ENCODE peak calls at places on chromosome 19, in five cellular contexts. D, J, H, W and X are unnamed samples.

GRCh38 chr19:7478843-7479227 is 10.0 kb downstream of the PEX11G start:
- DNase-seq in D (no peak), J (no peak), W (no peak), H (no peak), X (no peak)

GRCh38 chr19:33914599-33914998 is 117.9 kb downstream of the KCTD15 start:
- DNase-seq in J (no peak), W (no peak), H (no peak), D (no peak), X (no peak)

GRCh38 chr19:18309525-18310064 is 13.3 kb downstream of the LSM4 start:
- DNase-seq in D (no peak), J (no peak), W (no peak), H (no peak), X (no peak)

GRCh38 chr19:38277969-38278680 is 13.8 kb downstream of the SPINT2 start:
- DNase-seq in J (peak), W (peak), H (peak), D (peak), X (no peak)

GRCh38 chr19:32397736-32398135 is 7.8 kb upstream of the DPY19L3 start:
- DNase-seq in D (no peak), J (peak), H (no peak), W (no peak), X (peak)

GRCh38 chr19:33569822-33570221 is 48.2 kb upstream of the PEPD start:
- DNase-seq in D (no peak), W (no peak), H (no peak), J (no peak), X (no peak)

GRCh38 chr19:2984196-2984490 is 6.8 kb downstream of the TLE6 start:
- DNase-seq in J (no peak), W (no peak), D (no peak), H (peak), X (no peak)

GRCh38 chr19:5718579-5719273 is 1.2 kb downstream of the LONP1 start:
- DNase-seq in W (no peak), H (no peak), J (peak), D (no peak), X (peak)

GRCh38 chr19:40687525-40688016 is 2.9 kb downstream of the NUMBL start:
- DNase-seq in W (peak), H (peak), J (peak), D (peak), X (peak)

GRCh38 chr19:50628551-50628950 is 11.1 kb downstream of the SYT3 start:
- DNase-seq in D (no peak), J (no peak), W (no peak), H (no peak), X (no peak)

GRCh38 chr19:44643605-44644390 is at the start of gene PVR:
- DNase-seq in J (peak), D (peak), W (peak), H (peak), X (peak)

GRCh38 chr19:44644391-44645016 is 794 bp downstream of the PVR start:
- DNase-seq in H (no peak), W (no peak), D (no peak), J (peak), X (peak)

GRCh38 chr19:44646049-44646416 is 2.3 kb downstream of the PVR start:
- DNase-seq in W (no peak), H (no peak), J (no peak), D (no peak), X (no peak)

GRCh38 chr19:44647144-44647543 is 3.4 kb downstream of the PVR start:
- DNase-seq in D (no peak), J (no peak), H (no peak), W (no peak), X (no peak)

GRCh38 chr19:44645407-44646048 is 1.8 kb downstream of the PVR start:
- DNase-seq in H (no peak), W (no peak), D (no peak), J (no peak), X (no peak)
- H3K4me3 ChIP-seq in H (no peak), W (no peak), D (no peak), J (peak), X (peak)

GRCh38 chr19:11142528-11143171 is 12.9 kb downstream of the SPC24 start:
- DNase-seq in H (peak), W (peak), J (peak), D (peak), X (peak)
- TF ChIP-seq CTCF in H (no peak), W (no peak), J (no peak), D (no peak), X (no peak)

GRCh38 chr19:1235625-1236538 is 1.9 kb downstream of the CBARP start:
- DNase-seq in D (no peak), H (no peak), W (no peak), J (no peak), X (peak)
- H3K4me3 ChIP-seq in D (no peak), H (no peak), W (no peak), J (peak), X (peak)

DNA sequence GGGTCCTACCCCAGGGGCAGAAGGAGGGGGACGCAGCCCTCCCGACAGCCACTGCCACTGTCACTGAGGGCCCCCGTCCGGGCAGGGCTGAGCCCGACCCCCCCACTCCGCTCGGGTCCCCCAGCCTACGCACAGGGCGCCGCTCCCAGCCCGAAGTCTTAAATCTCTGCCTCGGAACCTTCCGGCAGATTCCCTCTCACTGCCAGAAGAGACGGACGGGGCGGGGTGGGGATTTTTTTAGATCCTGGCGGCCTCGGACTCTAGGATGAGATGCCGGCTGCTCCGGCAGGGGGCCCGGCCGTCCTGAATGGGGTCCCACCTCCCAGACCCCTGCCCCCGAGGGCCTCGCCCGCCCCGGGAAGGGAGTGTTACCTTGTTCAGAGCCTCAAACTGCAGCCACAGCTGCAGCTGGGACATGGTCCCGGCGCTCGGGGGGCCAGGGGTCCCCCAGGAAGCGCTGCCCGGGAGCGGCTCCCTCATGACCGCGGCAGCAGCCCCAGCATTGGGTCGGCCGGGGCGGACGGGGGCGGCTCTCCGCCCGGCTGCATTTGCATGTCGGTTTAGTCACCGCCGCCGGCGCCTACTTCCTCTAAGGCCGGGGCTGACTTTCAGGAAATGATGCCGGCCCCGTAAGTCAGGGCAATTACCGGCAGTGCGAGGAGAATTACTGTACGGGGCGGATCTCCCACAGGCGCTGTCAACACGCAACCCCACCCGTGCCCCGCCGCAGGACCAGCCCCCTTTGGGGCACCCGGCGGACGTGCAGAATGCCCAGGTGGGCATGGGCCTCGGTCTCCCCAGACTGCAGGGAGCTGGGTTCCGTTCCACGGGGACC is 28.1 kb downstream of the GPX4 start:
- DNase-seq in D (peak), H (peak), J (peak), W (peak), X (peak)
- TF ChIP-seq CTCF in D (peak), H (peak), J (peak), W (peak), X (peak)

GRCh38 chr19:1251233-1251502 is 2.8 kb downstream of the MIDN start:
- DNase-seq in H (no peak), W (peak), D (peak), J (peak), X (peak)
- H3K4me3 ChIP-seq in H (peak), W (peak), D (peak), J (peak), X (peak)